ENCODE peak calls at places on chromosome 18, in four cellular contexts. X is mesothelial cell of epicardium, G is GM23338, U is BE2C. I is an unnamed sample.

GRCh38 chr18:492451-492850 is 8.1 kb downstream of the COLEC12 start:
- DNase-seq in X (no peak), U (no peak), G (no peak), I (no peak)

GRCh38 chr18:7035807-7036206 is 81.8 kb downstream of the LAMA1 start:
- DNase-seq in G (no peak), X (no peak), U (no peak), I (no peak)

GRCh38 chr18:70553961-70554325 is 265.1 kb downstream of the SOCS6 start:
- DNase-seq in G (no peak), X (no peak), U (no peak), I (no peak)

GRCh38 chr18:78636260-78636659 is 343.4 kb upstream of the SALL3 start:
- DNase-seq in U (no peak), X (no peak), G (no peak), I (no peak)

GRCh38 chr18:28382215-28382879 is 205.4 kb upstream of the CDH2 start:
- DNase-seq in U (no peak), X (no peak), G (no peak), I (no peak)

GRCh38 chr18:58716046-58716766 is 44.9 kb downstream of the MALT1 start:
- DNase-seq in U (no peak), X (no peak), G (no peak), I (no peak)

GRCh38 chr18:79988925-79989361 is 580 bp upstream of the TXNL4A start:
- DNase-seq in U (no peak), X (no peak), G (peak; percentile 62), I (no peak)

GRCh38 chr18:71036783-71037182 is 747.9 kb downstream of the SOCS6 start:
- DNase-seq in U (no peak), X (no peak), G (no peak), I (no peak)

GRCh38 chr18:79664525-79665125 is 15.0 kb upstream of the CTDP1 start:
- DNase-seq in X (no peak), G (no peak), U (no peak), I (no peak)

GRCh38 chr18:6997802-6998201 is 119.8 kb downstream of the LAMA1 start:
- DNase-seq in U (no peak), X (no peak), G (no peak), I (no peak)

GRCh38 chr18:62928316-62928715 is 213.0 kb downstream of the PHLPP1 start:
- DNase-seq in U (no peak), X (no peak), G (no peak), I (no peak)

GRCh38 chr18:55372205-55372604 is 215.8 kb downstream of the TCF4 start:
- DNase-seq in U (no peak), G (no peak), X (no peak), I (no peak)

GRCh38 chr18:75127143-75128021 is 81.6 kb downstream of the PTGR3 start:
- DNase-seq in U (no peak), G (no peak), X (peak; percentile 22), I (no peak)

GRCh38 chr18:75124551-75124950 is 84.4 kb downstream of the PTGR3 start:
- DNase-seq in X (no peak), U (no peak), G (no peak), I (no peak)

GRCh38 chr18:75125359-75126331 is 83.3 kb downstream of the PTGR3 start:
- DNase-seq in U (peak; percentile 46), G (peak; percentile 53), X (peak; percentile 31), I (no peak)

GRCh38 chr18:75123113-75123512 is 85.8 kb downstream of the PTGR3 start:
- DNase-seq in X (peak; percentile 24), G (no peak), U (no peak), I (no peak)

GRCh38 chr18:75124967-75125358 is 84.0 kb downstream of the PTGR3 start:
- DNase-seq in U (peak; percentile 41), X (no peak), G (no peak), I (no peak)
- TF ChIP-seq CTCF in U (no peak), X (no peak), G (no peak), I (no peak)

GRCh38 chr18:52288403-52289004 is 51.5 kb upstream of the DCC start:
- DNase-seq in U (peak; percentile 11), X (peak; percentile 48), G (peak; percentile 76), I (no peak)
- TF ChIP-seq CTCF in U (peak; percentile 77), X (peak; percentile 56), G (peak; percentile 99), I (no peak)

DNA sequence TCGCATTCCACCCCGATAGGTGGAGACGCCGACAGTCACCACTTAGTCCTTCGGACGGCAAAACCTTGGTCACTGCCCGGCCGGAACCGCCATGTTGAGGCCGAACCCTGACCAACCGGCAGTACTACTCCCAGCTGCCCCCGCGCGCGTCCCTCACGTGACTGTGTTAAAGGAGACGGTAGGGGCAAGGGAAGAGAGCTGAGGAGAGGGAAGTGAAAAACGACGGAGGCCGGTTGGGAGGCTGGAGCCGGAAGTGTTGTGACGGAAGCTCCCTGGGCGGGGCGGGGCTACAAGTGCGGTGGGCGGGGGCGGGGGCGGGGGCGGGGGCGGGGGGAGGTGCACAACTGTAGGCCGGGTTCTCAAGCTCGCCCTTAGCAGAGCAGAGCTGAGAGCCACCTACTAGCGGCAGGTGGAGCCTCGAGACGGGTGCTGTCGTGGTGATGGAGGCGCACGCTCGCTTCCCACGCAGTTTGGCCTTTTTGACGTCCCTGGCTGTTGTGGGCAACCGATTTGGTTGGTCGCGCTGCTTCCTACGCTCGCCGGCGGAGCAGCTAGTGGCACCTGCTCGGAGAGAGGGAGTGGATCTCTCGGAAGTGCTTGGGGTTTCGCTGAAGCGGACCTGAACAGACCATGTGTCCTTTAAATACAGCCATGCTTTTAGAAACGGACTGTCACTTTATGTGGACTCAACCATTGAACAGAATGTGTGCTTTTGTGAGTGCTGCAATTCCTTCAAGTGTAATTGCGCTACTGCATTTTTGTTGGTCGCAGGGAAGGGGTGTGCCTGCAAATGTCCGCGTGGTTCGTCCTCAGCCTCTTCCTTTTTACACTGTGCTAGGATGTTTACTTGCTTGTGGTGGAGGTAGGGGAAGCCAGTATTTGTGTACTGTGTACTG is at the start of gene TRAPPC8:
- DNase-seq in U (peak; percentile 93), G (peak; percentile 100), X (peak; percentile 92), I (peak; percentile 85)
- TF ChIP-seq CTCF in U (no peak), G (no peak), X (no peak), I (no peak)

GRCh38 chr18:37539236-37539635 is 26.4 kb downstream of the CELF4 start:
- DNase-seq in X (no peak), G (peak; percentile 44), U (no peak), I (no peak)

GRCh38 chr18:37536646-37537045 is 29.0 kb downstream of the CELF4 start:
- DNase-seq in G (no peak), U (no peak), X (no peak), I (no peak)

GRCh38 chr18:37535968-37536367 is 29.6 kb downstream of the CELF4 start:
- DNase-seq in G (no peak), X (no peak), U (no peak), I (no peak)

GRCh38 chr18:37538526-37539205 is 26.9 kb downstream of the CELF4 start:
- DNase-seq in X (no peak), U (no peak), G (peak; percentile 41), I (no peak)

DNA sequence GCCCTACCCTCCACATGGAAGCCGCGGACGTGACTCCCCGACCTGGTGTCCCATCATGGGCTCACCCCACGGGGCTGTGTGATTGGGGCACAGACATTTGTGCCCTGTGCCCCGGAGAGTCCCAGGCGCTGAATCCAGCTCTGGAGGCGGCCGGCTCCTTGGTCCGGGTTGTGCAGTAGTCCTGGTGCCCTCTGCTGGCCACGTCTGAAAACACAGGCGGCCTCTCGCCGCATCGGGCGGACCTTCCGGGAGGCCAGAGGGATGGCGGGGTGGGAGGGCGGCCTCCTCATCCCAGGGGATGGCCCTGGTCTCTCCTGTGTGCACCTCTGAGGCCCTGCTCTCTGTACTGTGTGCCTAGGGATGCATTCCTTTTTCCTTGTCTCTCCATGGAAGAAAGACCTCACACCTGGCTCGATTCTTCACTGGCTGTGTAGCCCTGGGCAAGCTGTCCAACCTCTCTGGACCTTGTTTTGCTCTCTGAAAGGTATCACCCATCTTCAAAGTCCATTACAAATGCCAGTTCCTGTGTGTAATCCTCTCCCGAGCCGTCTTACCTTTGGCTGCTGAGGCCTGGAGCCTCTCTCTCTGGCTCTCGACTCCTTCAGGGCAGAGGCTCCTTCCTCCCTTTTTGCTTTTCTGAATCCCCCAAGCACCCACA is 27.6 kb downstream of the CELF4 start:
- DNase-seq in U (peak; percentile 73), X (peak; percentile 92), G (peak; percentile 90), I (no peak)
- TF ChIP-seq CTCF in U (peak; percentile 64), X (peak; percentile 88), G (peak; percentile 71), I (peak; percentile 33)

GRCh38 chr18:77407733-77408132 is 158.1 kb downstream of the GALR1 start:
- DNase-seq in G (peak; percentile 66), U (no peak), X (no peak), I (no peak)
- TF ChIP-seq CTCF in G (peak; percentile 48), U (no peak), X (no peak), I (no peak)

DNA sequence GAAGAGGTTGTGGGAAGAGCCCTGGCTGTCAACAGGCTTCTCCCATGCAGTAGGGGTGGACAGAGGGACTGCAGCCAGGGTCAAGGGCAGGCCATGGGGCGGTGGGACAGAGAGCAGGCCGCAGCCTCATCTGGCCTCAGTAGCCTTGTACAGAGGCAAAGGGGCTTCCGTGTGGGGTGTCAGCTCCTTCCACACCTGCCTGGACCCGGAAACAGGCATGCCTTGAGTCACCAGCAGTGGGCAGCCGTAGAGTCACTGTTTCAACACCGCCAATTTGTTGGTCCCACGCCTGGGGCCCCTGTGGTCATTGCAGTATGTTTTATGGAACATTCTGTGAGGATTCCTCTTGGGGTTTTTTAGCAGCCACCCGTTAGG is 173.0 kb downstream of the SMAD7 start:
- DNase-seq in G (no peak), U (no peak), X (no peak), I (no peak)
- TF ChIP-seq CTCF in G (no peak), U (no peak), X (no peak), I (no peak)

I was measured in natural killer cell.